ENCODE peak calls at places on chromosome 5, in four cellular contexts. One of them, this sample, is unnamed.

GRCh38 chr5:66329078-66329477 is 185.0 kb downstream of the SREK1 start:
- DNase-seq in mammary epithelial cell: peak
- DNase-seq in A549: no peak
- DNase-seq in GM23248: no peak
- DNase-seq in this sample: no peak

GRCh38 chr5:34854459-34855174 is 15.7 kb downstream of the TTC23L start:
- DNase-seq in GM23248: peak
- DNase-seq in A549: no peak
- DNase-seq in mammary epithelial cell: no peak
- DNase-seq in this sample: no peak

GRCh38 chr5:155897761-155898160 is 429.2 kb upstream of the SGCD start:
- DNase-seq in mammary epithelial cell: no peak
- DNase-seq in A549: no peak
- DNase-seq in GM23248: peak
- DNase-seq in this sample: no peak

GRCh38 chr5:122091942-122092600 is 14.0 kb upstream of the LOX start:
- DNase-seq in A549: no peak
- DNase-seq in GM23248: peak
- DNase-seq in mammary epithelial cell: peak
- DNase-seq in this sample: no peak

GRCh38 chr5:154771383-154771901 is 16.3 kb downstream of the LARP1 start:
- DNase-seq in GM23248: peak
- DNase-seq in mammary epithelial cell: peak
- DNase-seq in A549: no peak
- DNase-seq in this sample: no peak

GRCh38 chr5:69129413-69129812 is 35.6 kb downstream of the SLC30A5 start:
- DNase-seq in GM23248: peak
- DNase-seq in A549: peak
- DNase-seq in mammary epithelial cell: peak
- DNase-seq in this sample: no peak

GRCh38 chr5:124262443-124262842 is 484.0 kb downstream of the ZNF608 start:
- DNase-seq in mammary epithelial cell: no peak
- DNase-seq in GM23248: no peak
- DNase-seq in A549: no peak
- DNase-seq in this sample: no peak

GRCh38 chr5:60843693-60844428 is at the start of gene ELOVL7:
- DNase-seq in GM23248: peak
- DNase-seq in mammary epithelial cell: peak
- DNase-seq in A549: peak
- DNase-seq in this sample: peak

DNA sequence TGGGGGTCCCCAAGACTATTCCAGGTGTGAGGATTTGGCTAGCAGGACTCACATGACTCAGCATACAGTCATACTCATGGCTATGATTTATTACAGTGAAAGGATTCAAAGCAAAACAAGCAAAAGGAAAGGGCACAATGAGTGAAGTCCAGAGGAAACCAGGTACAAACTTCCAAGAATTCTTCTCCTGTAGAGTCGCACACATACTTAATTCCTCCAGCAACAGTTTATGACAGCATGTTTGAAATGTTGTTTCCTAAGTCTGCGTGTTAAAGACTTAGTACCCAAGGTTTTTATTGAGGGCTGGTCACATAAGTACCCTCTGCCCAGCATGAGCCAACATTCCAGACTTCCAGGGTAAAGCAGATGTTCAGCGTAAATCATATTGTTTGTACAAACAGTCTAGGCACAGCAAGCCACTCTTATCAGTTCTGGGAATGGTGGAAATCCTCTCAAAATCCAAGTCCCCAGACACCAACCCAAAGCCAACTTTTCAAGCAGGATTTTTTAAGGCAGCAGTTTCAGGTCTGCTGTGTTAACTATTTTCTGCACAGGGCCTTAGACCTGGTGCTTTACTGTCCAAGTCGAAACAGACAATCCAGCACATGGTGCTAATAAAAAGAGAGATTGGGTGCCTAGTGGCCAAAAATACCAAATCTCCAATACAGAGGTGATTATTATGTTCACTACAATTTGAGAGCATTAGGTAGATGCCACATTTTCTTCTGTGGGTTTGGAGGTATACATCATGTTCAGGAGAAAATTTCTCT is 18.6 kb upstream of the RICTOR start:
- DNase-seq in A549: no peak
- DNase-seq in mammary epithelial cell: peak
- DNase-seq in GM23248: no peak
- DNase-seq in this sample: peak
- H3K4me2 ChIP-seq in A549: peak
- H3K4me2 ChIP-seq in mammary epithelial cell: peak
- H3K4me2 ChIP-seq in GM23248: no peak
- H3K4me2 ChIP-seq in this sample: peak

GRCh38 chr5:150583541-150584225 is 56.8 kb upstream of the SYNPO start:
- DNase-seq in A549: no peak
- DNase-seq in GM23248: no peak
- DNase-seq in mammary epithelial cell: no peak
- DNase-seq in this sample: no peak
- H3K4me2 ChIP-seq in A549: no peak
- H3K4me2 ChIP-seq in GM23248: no peak
- H3K4me2 ChIP-seq in mammary epithelial cell: no peak
- H3K4me2 ChIP-seq in this sample: no peak

DNA sequence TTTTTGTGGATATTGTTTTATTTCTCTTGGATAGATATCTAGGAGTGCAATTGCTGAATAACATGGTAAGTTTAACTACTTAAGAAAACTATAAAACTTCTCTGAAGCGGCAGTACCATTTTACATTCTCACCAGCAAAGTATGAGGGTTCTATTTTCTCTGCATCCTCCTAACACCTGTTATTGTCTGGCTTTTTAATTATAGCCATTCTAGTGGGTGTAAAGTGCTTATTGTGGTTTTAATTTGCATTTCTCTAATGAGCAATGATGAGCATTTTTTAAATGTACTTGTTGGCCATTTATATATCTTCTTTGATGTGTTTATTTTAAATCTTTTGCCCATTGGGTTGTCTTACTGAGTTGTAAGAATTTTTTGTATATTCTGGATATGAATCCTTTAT is 28.7 kb downstream of the SMIM32 start:
- DNase-seq in mammary epithelial cell: no peak
- DNase-seq in A549: no peak
- DNase-seq in GM23248: no peak
- DNase-seq in this sample: no peak
- H3K4me2 ChIP-seq in mammary epithelial cell: no peak
- H3K4me2 ChIP-seq in A549: no peak
- H3K4me2 ChIP-seq in GM23248: no peak
- H3K4me2 ChIP-seq in this sample: no peak

GRCh38 chr5:168527756-168528295 is 1.3 kb upstream of the FBLL1 start:
- DNase-seq in mammary epithelial cell: no peak
- DNase-seq in GM23248: no peak
- DNase-seq in A549: no peak
- DNase-seq in this sample: no peak

GRCh38 chr5:168529361-168530234 is 493 bp downstream of the FBLL1 start:
- DNase-seq in mammary epithelial cell: no peak
- DNase-seq in A549: no peak
- DNase-seq in GM23248: peak
- DNase-seq in this sample: no peak

GRCh38 chr5:168531191-168531590 is 2.1 kb downstream of the FBLL1 start:
- DNase-seq in mammary epithelial cell: no peak
- DNase-seq in A549: no peak
- DNase-seq in GM23248: no peak
- DNase-seq in this sample: no peak

GRCh38 chr5:168530751-168531150 is 1.6 kb downstream of the FBLL1 start:
- DNase-seq in mammary epithelial cell: peak
- DNase-seq in A549: no peak
- DNase-seq in GM23248: peak
- DNase-seq in this sample: no peak

DNA sequence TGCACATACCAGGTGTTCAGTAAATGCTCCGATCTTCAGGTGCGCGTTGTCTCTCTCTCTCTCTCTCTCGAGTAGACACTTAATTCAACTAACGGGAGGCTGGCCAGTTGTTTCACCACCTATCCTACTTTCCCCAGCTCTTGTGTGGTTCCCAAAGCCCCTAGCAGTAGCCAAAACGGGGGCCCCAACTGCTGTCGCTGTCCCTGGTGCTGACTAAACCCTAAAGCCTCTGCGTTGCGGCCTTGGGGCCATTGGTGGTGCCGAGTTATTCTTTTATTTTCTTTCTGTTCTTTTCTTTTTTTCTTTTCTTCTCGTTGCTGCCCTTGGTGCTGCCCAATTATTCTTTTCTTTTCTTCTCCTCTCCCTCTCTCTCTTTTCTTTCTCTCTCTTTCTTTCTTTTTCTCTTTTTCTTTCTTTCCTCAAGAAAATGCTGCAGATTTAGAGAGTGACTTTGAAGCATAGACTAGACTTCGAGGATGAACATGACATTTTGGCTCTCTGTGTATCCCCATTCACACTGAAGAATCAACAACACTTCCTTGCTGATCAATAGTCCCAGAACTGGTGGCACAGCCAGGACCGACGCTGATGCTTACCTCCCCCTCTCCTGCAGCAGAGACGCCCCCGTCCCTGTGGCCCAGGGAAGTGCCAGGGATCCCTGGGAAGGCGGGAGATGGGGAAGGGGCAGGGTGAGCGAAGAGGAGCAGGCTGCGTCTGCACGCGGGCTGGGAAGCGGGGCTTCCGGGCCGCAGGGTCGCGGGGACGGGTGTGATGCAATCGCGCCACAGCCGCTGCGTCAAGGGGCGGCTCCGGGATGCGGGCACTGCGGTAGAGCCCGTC is at the start of gene FBLL1:
- DNase-seq in A549: no peak
- DNase-seq in mammary epithelial cell: no peak
- DNase-seq in GM23248: peak
- DNase-seq in this sample: no peak
- H3K4me2 ChIP-seq in A549: peak
- H3K4me2 ChIP-seq in mammary epithelial cell: peak
- H3K4me2 ChIP-seq in GM23248: peak
- H3K4me2 ChIP-seq in this sample: no peak

DNA sequence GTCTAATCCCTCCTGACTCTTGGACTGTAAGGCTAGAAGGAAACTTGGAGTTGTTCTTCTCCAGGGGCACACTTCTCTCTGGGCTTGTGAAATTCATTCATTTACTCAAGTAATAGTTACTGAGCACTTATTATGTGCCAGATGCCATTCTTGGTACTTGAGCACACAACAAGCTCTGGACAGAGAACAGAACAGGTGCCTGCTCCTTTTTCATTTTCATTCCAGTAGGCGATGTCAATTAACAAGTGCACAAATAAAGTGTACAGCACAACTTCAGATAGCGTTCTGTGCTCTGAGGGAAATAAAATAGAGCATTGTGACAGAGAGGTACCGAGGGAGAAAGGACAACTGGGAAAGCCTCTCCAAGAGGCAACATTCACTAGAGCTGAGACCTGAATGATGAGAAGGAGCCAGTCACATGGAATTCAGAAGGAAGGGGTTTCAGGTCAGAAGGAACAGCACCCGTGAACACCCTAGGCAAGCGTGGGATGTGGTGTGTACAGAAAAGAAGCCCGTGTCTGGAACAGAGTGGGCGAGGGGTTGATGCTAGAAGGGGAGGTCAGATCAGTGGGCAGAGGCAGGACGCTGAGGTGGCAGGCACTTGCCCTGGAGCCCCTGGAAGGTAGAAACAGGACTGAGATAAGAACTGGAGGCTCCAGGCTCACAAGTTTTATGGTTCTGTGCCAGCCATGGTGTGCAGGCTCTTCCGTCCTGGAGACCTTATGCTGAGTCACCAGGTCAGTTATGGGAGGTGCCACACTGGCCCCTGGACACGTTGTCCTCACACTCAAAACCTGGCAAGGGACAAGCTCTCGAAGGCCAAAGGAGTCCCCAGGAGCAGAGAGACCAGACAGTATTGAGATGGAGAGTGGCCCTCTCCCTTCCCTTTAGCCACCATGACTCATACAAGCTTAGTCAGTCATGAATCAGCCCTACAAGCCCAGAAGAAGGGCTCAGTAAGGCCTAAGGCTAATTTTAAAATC is 7.2 kb upstream of the ABLIM3 start:
- DNase-seq in mammary epithelial cell: peak
- DNase-seq in GM23248: peak
- DNase-seq in A549: peak
- DNase-seq in this sample: peak
- H3K4me2 ChIP-seq in mammary epithelial cell: peak
- H3K4me2 ChIP-seq in GM23248: no peak
- H3K4me2 ChIP-seq in A549: peak
- H3K4me2 ChIP-seq in this sample: peak